ENCODE peak calls at places on chromosomes 6 and 20, in five cellular contexts. P is memory B cell; L is activated naive CD8-positive, alpha-beta T cell treated with anti-CD3 and anti-CD28 coated beads, Interleukin-2, amount 50 U/mL, for 24 hours; F is transverse colon; Y is upper lobe of right lung. B is an unnamed sample.

GRCh38 chr6:131646249-131646670 is 9.2 kb downstream of the ENPP3 start:
- DNase-seq in L (no peak), Y (no peak), F (no peak), P (no peak), B (no peak)

GRCh38 chr6:32785781-32786533 is 22.6 kb upstream of the HLA-DQB2 start:
- DNase-seq in Y (no peak), P (peak), F (peak), L (peak), B (no peak)

GRCh38 chr20:38165089-38165965 is at the start of gene TGM2:
- DNase-seq in Y (peak), L (peak), F (peak), P (peak), B (peak)

GRCh38 chr6:18422136-18422535 is 35.0 kb downstream of the RNF144B start:
- DNase-seq in F (no peak), P (no peak), Y (no peak), L (no peak), B (no peak)

GRCh38 chr20:37392441-37393195 is 46.7 kb downstream of the SRC start:
- DNase-seq in F (no peak), Y (no peak), L (peak), P (no peak), B (no peak)

GRCh38 chr6:41531591-41532582 is 14.3 kb upstream of the FOXP4 start:
- DNase-seq in Y (no peak), P (peak), F (peak), L (peak), B (no peak)

GRCh38 chr6:56542367-56543331 is 100.0 kb downstream of the DST start:
- DNase-seq in F (peak), P (peak), L (peak), Y (peak), B (peak)

GRCh38 chr6:3624268-3625136 is 127.0 kb downstream of the PXDC1 start:
- DNase-seq in F (no peak), L (no peak), P (no peak), Y (no peak), B (no peak)

GRCh38 chr6:52376763-52377162 is 14.8 kb downstream of the PAQR8 start:
- DNase-seq in P (no peak), F (no peak), L (no peak), Y (no peak), B (no peak)

GRCh38 chr6:16316741-16317251 is 78.4 kb downstream of the GMPR start:
- DNase-seq in P (peak), F (no peak), Y (no peak), L (peak), B (no peak)

GRCh38 chr6:134190883-134191282 is 127.0 kb downstream of the SGK1 start:
- DNase-seq in Y (no peak), F (no peak), L (no peak), P (no peak), B (no peak)

GRCh38 chr6:119224095-119224701 is 125.4 kb downstream of the MAN1A1 start:
- DNase-seq in P (no peak), F (no peak), L (no peak), Y (no peak), B (no peak)

GRCh38 chr20:17843246-17844132 is 125.1 kb downstream of the SNX5 start:
- DNase-seq in Y (no peak), F (no peak), L (peak), P (no peak), B (peak)

GRCh38 chr6:154039231-154039842 is at the start of gene OPRM1:
- DNase-seq in F (no peak), L (peak), P (no peak), Y (peak), B (peak)

B was measured in sciatic nerve.